ENCODE peak calls at places on chromosomes 1 and 21, in ten cellular contexts. R is RCC 7860; D is fibroblast of villous mesenchyme; W is cardiac fibroblast; X is neural crest cell; F is stimulated activated CD4-positive, alpha-beta T cell treated with anti-CD3 and anti-CD28 coated beads, TNF-alpha, amount 100 ng/mL, for 24 hours; I is H54; H is A172; T is CD8-positive, alpha-beta memory T cell; P is NCI-H2171 treated with DMSO at 0.1 percent for 48 hours. C is an unnamed sample.

GRCh38 chr1:190098756-190099155 is 378.9 kb downstream of the BRINP3 start:
- DNase-seq in R (no peak), D (no peak), W (no peak), X (no peak), F (no peak), I (no peak), H (no peak), T (no peak), P (no peak), C (no peak)

GRCh38 chr1:110538921-110539320 is 19.9 kb upstream of the KCNA10 start:
- DNase-seq in R (no peak), D (no peak), W (no peak), X (no peak), F (no peak), I (no peak), H (no peak), T (no peak), P (no peak), C (no peak)

GRCh38 chr1:162772571-162773154 is 17.8 kb upstream of the HSD17B7 start:
- DNase-seq in R (no peak), D (peak; percentile 87), W (peak; percentile 46), X (no peak), F (no peak), I (no peak), H (no peak), T (no peak), P (no peak), C (no peak)

GRCh38 chr1:191343816-191344215 is 814.4 kb upstream of the RGS18 start:
- DNase-seq in R (no peak), D (peak; percentile 7), W (peak; percentile 26), X (no peak), F (no peak), I (peak; percentile 1), H (peak; percentile 78), T (no peak), P (no peak), C (no peak)

GRCh38 chr21:33540711-33541104 is 1.2 kb downstream of the GART start:
- DNase-seq in R (no peak), D (no peak), W (no peak), X (no peak), F (no peak), I (no peak), H (no peak), T (no peak), P (no peak), C (no peak)

GRCh38 chr1:93304716-93305138 is 41.0 kb upstream of the DR1 start:
- DNase-seq in R (peak; percentile 52), D (peak; percentile 80), W (peak; percentile 82), X (peak; percentile 31), F (peak; percentile 24), I (peak; percentile 13), H (peak; percentile 49), T (peak; percentile 12), P (peak; percentile 63), C (peak; percentile 7)

GRCh38 chr1:185265314-185265713 is 51.7 kb downstream of the IVNS1ABP start:
- DNase-seq in R (no peak), D (no peak), W (no peak), X (no peak), F (no peak), I (no peak), H (no peak), T (no peak), P (no peak), C (no peak)

GRCh38 chr1:62599044-62599443 is 1.7 kb downstream of the ANGPTL3 start:
- DNase-seq in R (no peak), D (no peak), W (no peak), X (no peak), F (no peak), I (no peak), H (no peak), T (no peak), P (no peak), C (no peak)

GRCh38 chr1:43558346-43558841 is 27.7 kb downstream of the PTPRF start:
- DNase-seq in R (no peak), D (peak; percentile 41), W (peak; percentile 24), X (no peak), F (no peak), I (no peak), H (no peak), T (no peak), P (no peak), C (no peak)

GRCh38 chr1:176829261-176829976 is 335.1 kb downstream of the ASTN1 start:
- DNase-seq in R (no peak), D (no peak), W (no peak), X (no peak), F (no peak), I (no peak), H (no peak), T (no peak), P (no peak), C (no peak)

GRCh38 chr1:29651684-29652665 is 415.7 kb downstream of the PTPRU start:
- DNase-seq in R (no peak), D (no peak), W (no peak), X (no peak), F (no peak), I (no peak), H (no peak), T (no peak), P (no peak), C (no peak)

GRCh38 chr21:32101206-32101763 is 177.6 kb downstream of the MIS18A start:
- DNase-seq in R (no peak), D (no peak), W (no peak), X (no peak), F (no peak), I (no peak), H (no peak), T (no peak), P (peak; percentile 32), C (no peak)

GRCh38 chr1:235502601-235503332 is 1.5 kb downstream of the B3GALNT2 start:
- DNase-seq in R (no peak), D (peak; percentile 79), W (peak; percentile 36), X (no peak), F (no peak), I (no peak), H (peak; percentile 33), T (no peak), P (peak; percentile 38), C (no peak)

GRCh38 chr1:7003676-7004075 is 218.4 kb downstream of the CAMTA1 start:
- DNase-seq in R (no peak), D (no peak), W (no peak), X (no peak), F (no peak), I (no peak), H (no peak), T (no peak), P (no peak), C (no peak)

GRCh38 chr1:212752934-212753497 is 38.6 kb downstream of the NSL1 start:
- DNase-seq in R (no peak), D (no peak), W (no peak), X (no peak), F (no peak), I (no peak), H (no peak), T (no peak), P (no peak), C (no peak)

GRCh38 chr1:23168079-23168461 is 586 bp downstream of the LUZP1 start:
- DNase-seq in R (no peak), D (no peak), W (no peak), X (peak; percentile 25), F (no peak), I (no peak), H (no peak), T (peak; percentile 28), P (peak; percentile 25), C (peak; percentile 10)